ENCODE peak calls at places on chromosomes 6 and 20, in nine cellular contexts. A is stomach, V is lower leg skin, N is suprapubic skin, I is IMR-90, W is esophagus squamous epithelium, B is GM12878, J is adrenal gland, E is spleen. Q is an unnamed sample.

GRCh38 chr6:81614292-81614691 is 138.2 kb downstream of the TENT5A start:
- DNase-seq in A (peak; percentile 27), I (peak; percentile 85), J (no peak), E (no peak), N (no peak), V (no peak), B (no peak), W (no peak), Q (no peak)

GRCh38 chr6:11522819-11523218 is 14.7 kb upstream of the TMEM170B start:
- DNase-seq in B (no peak), N (no peak), W (no peak), A (no peak), E (no peak), J (peak; percentile 30), I (no peak), V (peak; percentile 50), Q (no peak)

GRCh38 chr6:45658958-45659357 is 281.2 kb upstream of the SUPT3H start:
- DNase-seq in B (no peak), V (no peak), N (no peak), E (no peak), W (no peak), A (no peak), J (no peak), I (no peak), Q (no peak)

GRCh38 chr6:126574301-126574700 is 234.4 kb downstream of the CENPW start:
- DNase-seq in I (no peak), N (no peak), E (no peak), J (no peak), A (no peak), B (no peak), V (no peak), W (no peak), Q (no peak)

GRCh38 chr6:112027942-112028674 is 25.8 kb upstream of the CCN6 start:
- DNase-seq in J (no peak), V (no peak), E (no peak), W (no peak), A (no peak), N (no peak), I (no peak), B (no peak), Q (no peak)

GRCh38 chr6:113820751-113821150 is 36.4 kb upstream of the MARCKS start:
- DNase-seq in A (no peak), V (no peak), W (no peak), N (no peak), E (no peak), B (no peak), I (peak; percentile 5), J (no peak), Q (no peak)

GRCh38 chr6:28209753-28210535 is 15.1 kb upstream of the ZSCAN9 start:
- DNase-seq in J (no peak), W (no peak), N (no peak), A (no peak), E (no peak), V (no peak), I (no peak), B (no peak), Q (no peak)

GRCh38 chr20:60113771-60114170 is 155.5 kb downstream of the CDH26 start:
- DNase-seq in I (no peak), A (peak; percentile 15), E (no peak), N (no peak), V (no peak), B (no peak), J (no peak), W (no peak), Q (no peak)

GRCh38 chr20:51021067-51022025 is 1.6 kb downstream of the KCNG1 start:
- DNase-seq in V (no peak), B (no peak), W (no peak), J (no peak), A (no peak), I (peak; percentile 61), E (no peak), N (no peak), Q (no peak)

GRCh38 chr20:52192296-52193007 is 873 bp upstream of the ZFP64 start:
- DNase-seq in B (peak; percentile 35), V (no peak), E (no peak), N (no peak), A (no peak), I (no peak), W (no peak), J (peak; percentile 29), Q (no peak)

DNA sequence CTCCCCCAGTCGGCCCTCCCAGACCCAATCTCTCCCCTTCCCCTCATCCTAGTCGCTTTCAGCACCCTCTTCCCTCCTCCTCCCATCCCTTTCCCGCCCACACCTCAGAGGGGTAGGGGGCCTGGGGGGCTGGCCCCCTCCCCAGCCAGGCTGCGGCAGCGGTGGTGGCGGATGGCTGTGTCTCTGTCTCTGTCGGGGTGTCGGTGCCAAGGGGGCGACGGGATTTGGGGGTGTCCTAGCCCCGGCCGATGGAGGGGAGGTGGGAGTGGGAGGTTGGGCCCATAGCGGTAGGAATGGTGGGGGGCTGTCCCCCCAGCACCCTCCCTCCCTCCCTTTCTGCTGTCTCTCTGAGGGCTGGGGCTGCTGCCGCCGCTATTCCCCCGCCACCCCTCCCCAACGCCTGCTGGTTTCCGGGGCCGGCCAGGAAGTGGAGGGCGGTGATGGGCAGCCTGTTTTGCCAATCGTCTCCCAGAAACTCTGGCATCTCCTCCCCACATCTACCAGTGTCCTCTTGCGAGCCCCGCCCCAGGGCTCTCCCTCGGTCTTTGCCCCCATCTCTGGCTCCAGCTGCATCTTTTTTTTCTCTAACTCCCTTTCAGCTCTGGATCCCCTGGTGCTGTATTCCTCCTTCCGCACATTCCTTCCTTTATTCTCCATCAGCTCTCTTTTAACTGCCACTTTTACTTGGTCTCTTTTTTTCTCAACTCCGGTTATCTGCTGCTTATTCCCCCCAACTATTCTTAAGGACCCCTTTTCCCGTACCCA is at the start of gene AGPAT1:
- DNase-seq in B (peak; percentile 92), E (peak; percentile 98), A (peak; percentile 98), N (peak; percentile 97), I (peak; percentile 96), V (peak; percentile 96), J (peak; percentile 98), W (peak; percentile 51), Q (peak; percentile 97)
- TF ChIP-seq POLR2A in B (peak; percentile 75), E (peak; percentile 13), A (no peak), N (no peak), I (no peak), V (peak; percentile 39), J (peak; percentile 51), W (no peak), Q (peak; percentile 57)

GRCh38 chr20:22796465-22797077 is 212.2 kb upstream of the FOXA2 start:
- DNase-seq in A (no peak), I (peak; percentile 79), W (no peak), V (no peak), B (no peak), E (no peak), J (no peak), N (no peak), Q (no peak)

GRCh38 chr20:22797103-22797502 is 212.7 kb upstream of the FOXA2 start:
- DNase-seq in J (no peak), V (no peak), B (no peak), N (no peak), I (peak; percentile 3), W (no peak), A (no peak), E (no peak), Q (no peak)

GRCh38 chr20:22795455-22795854 is 211.1 kb upstream of the FOXA2 start:
- DNase-seq in N (no peak), I (no peak), V (no peak), J (no peak), W (no peak), B (no peak), E (no peak), A (no peak), Q (no peak)

GRCh38 chr20:22794200-22794599 is 209.8 kb upstream of the FOXA2 start:
- DNase-seq in I (no peak), J (no peak), E (no peak), N (no peak), A (no peak), W (no peak), B (no peak), V (no peak), Q (no peak)

GRCh38 chr20:22795897-22796296 is 211.5 kb upstream of the FOXA2 start:
- DNase-seq in B (no peak), E (no peak), I (peak; percentile 99), N (peak; percentile 77), W (no peak), J (peak; percentile 66), V (peak; percentile 80), A (peak; percentile 28), Q (peak; percentile 41)
- TF ChIP-seq POLR2A in B (no peak), E (no peak), I (no peak), N (no peak), W (no peak), J (no peak), V (no peak), A (no peak), Q (no peak)

DNA sequence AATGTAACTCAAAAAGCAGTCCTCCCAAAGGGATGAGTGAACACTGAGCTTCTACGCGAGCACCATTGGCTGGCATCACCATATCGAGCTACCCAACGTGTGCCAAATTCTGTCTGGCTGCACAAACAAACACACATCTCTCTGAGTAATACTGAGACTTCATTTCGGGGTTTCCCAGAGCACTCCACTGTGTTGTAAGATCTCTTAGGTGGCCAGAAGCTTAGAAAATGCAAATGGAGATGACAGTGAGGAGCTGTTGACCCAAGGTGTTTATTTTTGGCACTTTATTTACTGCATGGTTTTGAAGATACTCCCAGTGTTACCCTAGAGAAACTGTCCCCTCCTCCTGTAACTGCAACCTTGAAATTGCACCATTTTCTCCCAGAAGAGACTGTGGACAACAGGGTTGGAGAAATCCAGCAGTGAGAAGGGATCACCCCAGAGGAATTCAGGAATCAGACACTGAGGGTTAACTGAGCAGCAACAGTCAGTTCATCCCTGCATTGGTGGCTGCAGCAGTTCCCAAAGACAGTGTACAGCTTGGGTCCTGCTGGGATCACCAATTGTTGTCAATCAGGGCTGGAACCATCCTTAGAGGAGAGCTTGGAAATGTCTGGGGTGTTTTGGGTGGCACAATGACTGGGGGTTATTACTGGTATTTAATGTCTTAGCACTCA is 1.0 kb upstream of the RIPOR2 start:
- DNase-seq in J (no peak), W (no peak), V (no peak), B (peak; percentile 96), I (peak; percentile 58), N (no peak), A (no peak), E (no peak), Q (no peak)
- TF ChIP-seq POLR2A in J (no peak), W (no peak), V (no peak), B (peak; percentile 60), I (no peak), N (no peak), A (no peak), E (no peak), Q (no peak)

DNA sequence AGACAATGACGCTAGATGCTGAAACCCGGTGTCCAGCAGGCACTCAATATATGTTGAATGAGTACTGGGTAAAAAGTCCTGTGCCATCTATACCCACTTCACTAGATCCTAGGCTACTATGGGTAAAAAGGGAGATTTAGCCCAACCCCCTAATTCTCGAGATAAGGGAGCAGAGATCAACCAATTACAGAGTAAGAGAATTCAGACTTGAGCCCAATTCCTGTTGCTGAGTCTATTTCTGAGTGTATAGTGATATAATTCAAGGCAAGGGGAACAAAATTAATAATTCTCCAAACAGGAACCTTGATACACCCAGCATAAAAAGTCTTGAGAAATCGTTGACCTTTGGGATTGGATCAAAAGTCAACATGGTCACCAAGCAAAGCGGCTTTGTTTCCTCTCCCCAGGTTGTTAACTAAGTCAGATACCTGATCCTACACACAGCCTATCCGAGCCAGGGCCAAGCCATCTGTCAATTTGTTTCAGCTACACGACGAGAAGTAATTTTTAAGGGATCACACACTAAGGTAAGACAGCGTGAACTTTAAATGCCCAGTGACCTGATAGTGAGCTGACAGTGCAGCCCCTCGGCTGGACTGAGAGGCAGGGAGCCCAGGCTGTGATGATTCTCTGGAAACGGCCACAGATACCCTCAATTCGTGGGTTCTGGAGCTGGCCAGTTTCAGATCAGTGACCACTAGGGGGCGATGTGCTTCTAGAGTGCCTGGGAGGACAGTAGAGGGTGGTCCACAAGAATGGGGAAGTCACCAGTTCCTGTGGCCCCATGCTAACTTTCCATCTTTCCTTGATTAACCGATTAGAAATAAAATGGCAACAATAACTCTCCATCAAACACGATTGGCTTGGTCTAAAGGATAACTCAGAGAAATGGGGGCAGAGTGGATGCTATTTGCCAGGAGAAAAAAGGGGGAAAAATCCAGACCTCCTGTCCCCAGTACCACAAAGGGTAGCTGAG is 46.2 kb downstream of the SLC22A23 start:
- DNase-seq in V (no peak), J (peak; percentile 28), I (peak; percentile 57), E (no peak), W (no peak), B (no peak), A (peak; percentile 61), N (peak; percentile 59), Q (peak; percentile 38)
- TF ChIP-seq POLR2A in V (no peak), J (no peak), I (no peak), E (no peak), W (no peak), B (no peak), A (no peak), N (no peak), Q (no peak)